ENCODE peak calls at places on chromosomes 3 and 15, in eight cellular contexts. R, W, N, T, U, E, G and S are unnamed samples. For H3K9me3, the result is how much of the 10 kb centered on the place peaks cover.

GRCh38 chr15:35061171-35062163 is 23.6 kb downstream of the NANOGP8 start:
- DNase-seq in R (no peak), W (no peak), N (no peak), T (peak), U (no peak), E (peak), G (peak), S (no peak)

GRCh38 chr15:31399544-31400171 is 73.0 kb downstream of the KLF13 start:
- DNase-seq in R (no peak), W (no peak), N (no peak), T (peak), U (no peak), E (peak), G (no peak), S (peak)

GRCh38 chr3:69688400-69688799 is 50.9 kb upstream of the MITF start:
- DNase-seq in R (no peak), W (no peak), N (no peak), T (no peak), U (no peak), E (no peak), G (no peak), S (no peak)

GRCh38 chr3:122689587-122689986 is 8.9 kb downstream of the PARP14 start:
- DNase-seq in R (no peak), W (no peak), N (no peak), T (peak), U (no peak), E (no peak), G (no peak), S (no peak)

GRCh38 chr3:150232992-150233451 is 175.1 kb upstream of the TSC22D2 start:
- DNase-seq in R (no peak), W (no peak), N (no peak), T (peak), U (no peak), E (peak), G (no peak), S (no peak)

GRCh38 chr3:82274897-82275296 is 513.5 kb upstream of the GBE1 start:
- DNase-seq in R (no peak), W (no peak), N (no peak), T (peak), U (no peak), E (no peak), G (no peak), S (no peak)

GRCh38 chr15:77393471-77393840 is 26.4 kb downstream of the PEAK1 start:
- DNase-seq in R (no peak), W (no peak), N (no peak), T (peak), U (no peak), E (peak), G (no peak), S (no peak)

GRCh38 chr3:184694694-184695093 is 17.2 kb downstream of the MAGEF1 start:
- DNase-seq in R (no peak), W (no peak), N (no peak), T (no peak), U (no peak), E (no peak), G (no peak), S (no peak)

GRCh38 chr3:5021571-5022092 is 42.4 kb downstream of the BHLHE40 start:
- DNase-seq in R (no peak), W (no peak), N (no peak), T (peak), U (no peak), E (peak), G (no peak), S (no peak)

GRCh38 chr3:129599607-129600006 is 6.9 kb downstream of the PLXND1 start:
- DNase-seq in R (no peak), W (no peak), N (no peak), T (peak), U (peak), E (peak), G (peak), S (no peak)

GRCh38 chr3:87614998-87615397 is 338.6 kb upstream of the POU1F1 start:
- DNase-seq in R (no peak), W (no peak), N (no peak), T (no peak), U (no peak), E (no peak), G (peak), S (no peak)

GRCh38 chr3:65974505-65974904 is 64.2 kb downstream of the MAGI1 start:
- DNase-seq in R (no peak), W (no peak), N (no peak), T (no peak), U (no peak), E (no peak), G (no peak), S (no peak)

GRCh38 chr15:92819312-92820232 is 80.6 kb upstream of the CHD2 start:
- DNase-seq in R (no peak), W (no peak), N (no peak), T (peak), U (no peak), E (no peak), G (no peak), S (peak)

GRCh38 chr3:155995525-155996370 is 124.6 kb upstream of the KCNAB1 start:
- DNase-seq in R (no peak), W (no peak), N (peak), T (peak), U (no peak), E (no peak), G (no peak), S (no peak)

GRCh38 chr3:162769559-162769958 is 1273.0 kb downstream of the OTOL1 start:
- DNase-seq in R (no peak), W (no peak), N (no peak), T (peak), U (no peak), E (no peak), G (no peak), S (no peak)

GRCh38 chr3:88031543-88032148 is 27.2 kb downstream of the CGGBP1 start:
- DNase-seq in R (no peak), W (no peak), N (peak), T (peak), U (no peak), E (peak), G (no peak), S (peak)

GRCh38 chr3:134373278-134373941 is 837 bp downstream of the AMOTL2 start:
- DNase-seq in R (peak), W (peak), N (no peak), T (peak), U (peak), E (peak), G (peak), S (peak)

GRCh38 chr3:71087109-71088018 is 496.2 kb downstream of the FOXP1 start:
- DNase-seq in R (no peak), W (no peak), N (peak), T (peak), U (no peak), E (no peak), G (no peak), S (no peak)

GRCh38 chr3:18098960-18099587 is 326.1 kb downstream of the SATB1 start:
- DNase-seq in R (no peak), W (no peak), N (no peak), T (peak), U (no peak), E (peak), G (peak), S (no peak)

GRCh38 chr15:78640840-78641733 is at the start of gene CHRNB4:
- DNase-seq in R (no peak), W (no peak), N (no peak), T (peak), U (no peak), E (no peak), G (peak), S (no peak)

GRCh38 chr3:101195951-101196713 is 124.2 kb downstream of the IMPG2 start:
- DNase-seq in R (no peak), W (no peak), N (no peak), T (peak), U (no peak), E (no peak), G (no peak), S (peak)

GRCh38 chr3:135994708-135995335 is 29.3 kb downstream of the PPP2R3A start:
- DNase-seq in R (peak), W (no peak), N (no peak), T (no peak), U (no peak), E (no peak), G (no peak), S (no peak)

GRCh38 chr3:172203522-172204258 is 164.3 kb downstream of the FNDC3B start:
- DNase-seq in R (peak), W (no peak), N (no peak), T (peak), U (no peak), E (no peak), G (no peak), S (peak)

GRCh38 chr3:177410734-177411133 is 213.5 kb upstream of the TBL1XR1 start:
- DNase-seq in R (no peak), W (no peak), N (no peak), T (no peak), U (no peak), E (no peak), G (no peak), S (peak)

GRCh38 chr15:31842532-31843195 is 187.7 kb upstream of the CHRNA7 start:
- DNase-seq in R (no peak), W (no peak), N (no peak), T (no peak), U (no peak), E (no peak), G (no peak), S (no peak)

GRCh38 chr3:168951368-168951767 is 712.1 kb downstream of the MECOM start:
- DNase-seq in R (no peak), W (no peak), N (no peak), T (peak), U (no peak), E (no peak), G (no peak), S (no peak)

GRCh38 chr3:14245240-14245639 is 66.6 kb downstream of the LSM3 start:
- DNase-seq in R (no peak), W (no peak), N (no peak), T (no peak), U (no peak), E (no peak), G (peak), S (no peak)

GRCh38 chr15:80580107-80580506 is 115.0 kb upstream of the ABHD17C start:
- DNase-seq in R (no peak), W (no peak), N (no peak), T (peak), U (peak), E (peak), G (peak), S (no peak)
- H3K9me3 ChIP-seq in R (under half), W (under half), N (under half), T (under half), U (under half), E (under half), G (under half), S (under half)

DNA sequence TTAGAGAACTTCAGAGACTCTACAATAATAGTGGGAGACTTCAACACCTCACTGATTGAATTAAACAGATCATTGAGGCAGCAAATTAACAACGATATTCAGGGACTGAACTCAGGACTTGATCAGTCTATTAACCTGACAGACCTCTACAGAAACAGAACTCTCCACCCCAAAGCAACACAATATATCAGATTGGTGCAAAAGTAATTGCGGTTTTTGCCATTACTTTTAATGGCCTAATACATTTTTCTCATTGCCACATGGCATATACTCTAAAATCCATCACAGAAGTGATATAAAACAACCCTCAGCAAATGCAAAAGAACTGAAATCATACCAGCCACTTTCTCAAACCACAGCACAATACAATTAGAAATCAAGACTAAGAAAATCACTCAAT is 298.1 kb upstream of the SGO1 start:
- DNase-seq in R (no peak), W (no peak), N (no peak), T (no peak), U (no peak), E (no peak), G (no peak), S (no peak)
- H3K9me3 ChIP-seq in R (under half), W (under half), N (under half), T (under half), U (under half), E (under half), G (under half), S (under half)

GRCh38 chr3:98780343-98780742 is 17.2 kb downstream of the ST3GAL6 start:
- DNase-seq in R (no peak), W (no peak), N (no peak), T (peak), U (no peak), E (no peak), G (no peak), S (no peak)
- H3K9me3 ChIP-seq in R (under half), W (under half), N (under half), T (under half), U (under half), E (under half), G (under half), S (under half)

GRCh38 chr3:61141697-61142096 is 109.6 kb downstream of the FHIT start:
- DNase-seq in R (no peak), W (no peak), N (no peak), T (no peak), U (no peak), E (no peak), G (peak), S (no peak)

GRCh38 chr3:61132062-61132461 is 119.2 kb downstream of the FHIT start:
- DNase-seq in R (no peak), W (no peak), N (no peak), T (no peak), U (no peak), E (no peak), G (no peak), S (no peak)

GRCh38 chr3:61141184-61141583 is 110.1 kb downstream of the FHIT start:
- DNase-seq in R (no peak), W (no peak), N (no peak), T (no peak), U (no peak), E (no peak), G (peak), S (no peak)

GRCh38 chr3:61134532-61134931 is 116.7 kb downstream of the FHIT start:
- DNase-seq in R (no peak), W (no peak), N (no peak), T (no peak), U (no peak), E (no peak), G (no peak), S (no peak)

DNA sequence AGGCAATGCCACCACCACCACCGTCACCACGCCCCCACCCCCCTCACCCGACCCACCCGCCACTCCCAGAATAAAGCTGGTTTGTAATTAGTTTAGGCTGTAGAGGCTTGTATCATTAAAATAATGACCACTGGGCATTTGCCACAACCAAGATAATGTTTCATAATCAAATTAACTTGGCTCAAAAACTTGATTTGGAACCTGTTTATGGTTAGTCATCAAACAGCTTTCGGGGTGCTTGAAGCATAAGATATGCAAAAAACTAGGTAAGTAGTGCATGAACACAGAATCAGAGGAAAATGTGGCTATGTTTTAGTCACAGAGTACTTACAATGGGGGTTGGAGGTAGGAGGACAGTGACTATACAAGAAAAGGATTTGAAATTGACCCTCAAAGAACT is 115.1 kb downstream of the FHIT start:
- DNase-seq in R (no peak), W (no peak), N (no peak), T (no peak), U (no peak), E (no peak), G (no peak), S (no peak)
- H3K9me3 ChIP-seq in R (under half), W (under half), N (under half), T (under half), U (under half), E (under half), G (under half), S (under half)

DNA sequence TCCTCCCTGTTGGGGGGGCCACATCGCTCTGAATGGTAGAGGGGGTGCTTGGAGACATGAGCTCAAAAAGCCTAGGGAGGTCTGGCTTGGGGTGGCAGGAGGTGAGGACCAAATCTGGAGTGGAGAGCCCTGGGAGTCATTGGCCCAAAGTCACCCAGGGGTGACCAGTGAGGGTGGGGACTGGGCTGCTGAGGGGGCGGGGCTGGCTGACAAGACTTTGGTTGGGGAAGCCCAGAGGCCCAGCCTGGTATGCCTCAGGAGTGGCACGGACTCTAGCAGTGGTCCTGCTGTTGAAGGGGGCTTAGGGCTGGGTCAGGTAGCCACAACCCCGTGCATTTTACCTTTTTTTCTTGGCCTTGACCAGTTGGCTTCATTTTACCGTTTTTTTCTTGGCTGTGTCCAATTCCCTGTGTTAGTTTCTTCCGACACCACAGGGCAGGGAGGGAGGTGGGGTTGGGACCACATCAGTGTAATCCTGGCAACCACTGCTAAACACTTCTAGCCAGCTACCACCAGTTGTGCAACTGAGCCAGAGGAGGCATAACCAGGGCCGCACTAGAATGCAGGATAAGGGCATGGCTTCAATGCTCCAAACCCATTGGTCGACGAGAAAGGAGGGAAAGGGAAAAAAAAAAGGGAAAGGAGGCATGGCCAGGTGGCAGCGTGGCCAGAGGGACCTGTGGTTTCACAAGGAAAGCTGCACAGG is 105.3 kb upstream of the C2CD4B start:
- DNase-seq in R (no peak), W (no peak), N (no peak), T (no peak), U (no peak), E (no peak), G (no peak), S (no peak)
- H3K9me3 ChIP-seq in R (under half), W (under half), N (under half), T (under half), U (under half), E (under half), G (under half), S (under half)